ENCODE peak calls at places on chromosomes 6 and 20, in four cellular contexts. One of them, this sample, is unnamed.

GRCh38 chr20:51661609-51662178 is 106.5 kb downstream of the ATP9A start:
- DNase-seq in cardiac muscle cell: no peak
- DNase-seq in heart right ventricle: no peak
- DNase-seq in cardiac fibroblast: no peak
- DNase-seq in this sample: no peak

GRCh38 chr20:8078528-8078914 is 53.5 kb upstream of the PLCB1 start:
- DNase-seq in cardiac muscle cell: peak
- DNase-seq in heart right ventricle: peak
- DNase-seq in cardiac fibroblast: peak
- DNase-seq in this sample: no peak

GRCh38 chr20:44527716-44528199 is 5.9 kb upstream of the SERINC3 start:
- DNase-seq in cardiac muscle cell: no peak
- DNase-seq in heart right ventricle: no peak
- DNase-seq in cardiac fibroblast: no peak
- DNase-seq in this sample: no peak

GRCh38 chr6:148166339-148166949 is 176.2 kb upstream of the SASH1 start:
- DNase-seq in cardiac muscle cell: peak
- DNase-seq in heart right ventricle: peak
- DNase-seq in cardiac fibroblast: peak
- DNase-seq in this sample: peak

GRCh38 chr20:61830241-61830930 is 235.3 kb downstream of the TAF4 start:
- DNase-seq in cardiac muscle cell: no peak
- DNase-seq in heart right ventricle: no peak
- DNase-seq in cardiac fibroblast: no peak
- DNase-seq in this sample: no peak

GRCh38 chr6:106849676-106850332 is 124.7 kb downstream of the CD24 start:
- DNase-seq in cardiac muscle cell: no peak
- DNase-seq in heart right ventricle: no peak
- DNase-seq in cardiac fibroblast: no peak
- DNase-seq in this sample: no peak

GRCh38 chr6:32931211-32931610 is 9.6 kb downstream of the HLA-DMB start:
- DNase-seq in cardiac muscle cell: no peak
- DNase-seq in heart right ventricle: no peak
- DNase-seq in cardiac fibroblast: no peak
- DNase-seq in this sample: no peak

GRCh38 chr6:22412994-22413393 is 116.2 kb upstream of the PRL start:
- DNase-seq in cardiac muscle cell: no peak
- DNase-seq in heart right ventricle: no peak
- DNase-seq in cardiac fibroblast: no peak
- DNase-seq in this sample: no peak

GRCh38 chr6:143823463-143824006 is 19.6 kb upstream of the LTV1 start:
- DNase-seq in cardiac muscle cell: peak
- DNase-seq in heart right ventricle: no peak
- DNase-seq in cardiac fibroblast: no peak
- DNase-seq in this sample: no peak

GRCh38 chr20:51860015-51860882 is 57.9 kb upstream of the SALL4 start:
- DNase-seq in cardiac muscle cell: peak
- DNase-seq in heart right ventricle: no peak
- DNase-seq in cardiac fibroblast: no peak
- DNase-seq in this sample: no peak

GRCh38 chr6:106844930-106845329 is 129.6 kb downstream of the CD24 start:
- DNase-seq in cardiac muscle cell: no peak
- DNase-seq in heart right ventricle: no peak
- DNase-seq in cardiac fibroblast: no peak
- DNase-seq in this sample: no peak

GRCh38 chr6:47681201-47681990 is 17.0 kb upstream of the ADGRF4 start:
- DNase-seq in cardiac muscle cell: no peak
- DNase-seq in heart right ventricle: no peak
- DNase-seq in cardiac fibroblast: no peak
- DNase-seq in this sample: no peak

GRCh38 chr6:33424855-33425667 is 5.2 kb downstream of the SYNGAP1 start:
- DNase-seq in cardiac muscle cell: no peak
- DNase-seq in heart right ventricle: peak
- DNase-seq in cardiac fibroblast: no peak
- DNase-seq in this sample: no peak

GRCh38 chr6:26122402-26122792 is 35.2 kb downstream of the HFE start:
- DNase-seq in cardiac muscle cell: no peak
- DNase-seq in heart right ventricle: no peak
- DNase-seq in cardiac fibroblast: peak
- DNase-seq in this sample: no peak

GRCh38 chr20:32807706-32808105 is 12.0 kb upstream of the MAPRE1 start:
- DNase-seq in cardiac muscle cell: no peak
- DNase-seq in heart right ventricle: no peak
- DNase-seq in cardiac fibroblast: no peak
- DNase-seq in this sample: no peak

GRCh38 chr20:44993343-44993742 is 27.0 kb downstream of the STK4 start:
- DNase-seq in cardiac muscle cell: peak
- DNase-seq in heart right ventricle: no peak
- DNase-seq in cardiac fibroblast: peak
- DNase-seq in this sample: no peak

GRCh38 chr6:150503586-150504339 is 95.9 kb upstream of the PLEKHG1 start:
- DNase-seq in cardiac muscle cell: no peak
- DNase-seq in heart right ventricle: no peak
- DNase-seq in cardiac fibroblast: no peak
- DNase-seq in this sample: no peak

GRCh38 chr20:14569631-14570030 is 232.2 kb upstream of the FLRT3 start:
- DNase-seq in cardiac muscle cell: no peak
- DNase-seq in heart right ventricle: no peak
- DNase-seq in cardiac fibroblast: no peak
- DNase-seq in this sample: no peak

GRCh38 chr6:2643935-2644539 is 106.7 kb downstream of the MYLK4 start:
- DNase-seq in cardiac muscle cell: no peak
- DNase-seq in heart right ventricle: no peak
- DNase-seq in cardiac fibroblast: no peak
- DNase-seq in this sample: no peak

GRCh38 chr6:75368151-75368779 is 83.7 kb upstream of the TMEM30A start:
- DNase-seq in cardiac muscle cell: peak
- DNase-seq in heart right ventricle: peak
- DNase-seq in cardiac fibroblast: peak
- DNase-seq in this sample: no peak

GRCh38 chr6:124994648-124995047 is 32.4 kb downstream of the RNF217 start:
- DNase-seq in cardiac muscle cell: no peak
- DNase-seq in heart right ventricle: no peak
- DNase-seq in cardiac fibroblast: no peak
- DNase-seq in this sample: no peak

GRCh38 chr20:6075428-6076219 is 21.8 kb upstream of the LRRN4 start:
- DNase-seq in cardiac muscle cell: peak
- DNase-seq in heart right ventricle: peak
- DNase-seq in cardiac fibroblast: peak
- DNase-seq in this sample: no peak

GRCh38 chr6:28875348-28875747 is 48.4 kb downstream of the TRIM27 start:
- DNase-seq in cardiac muscle cell: no peak
- DNase-seq in heart right ventricle: no peak
- DNase-seq in cardiac fibroblast: no peak
- DNase-seq in this sample: no peak

DNA sequence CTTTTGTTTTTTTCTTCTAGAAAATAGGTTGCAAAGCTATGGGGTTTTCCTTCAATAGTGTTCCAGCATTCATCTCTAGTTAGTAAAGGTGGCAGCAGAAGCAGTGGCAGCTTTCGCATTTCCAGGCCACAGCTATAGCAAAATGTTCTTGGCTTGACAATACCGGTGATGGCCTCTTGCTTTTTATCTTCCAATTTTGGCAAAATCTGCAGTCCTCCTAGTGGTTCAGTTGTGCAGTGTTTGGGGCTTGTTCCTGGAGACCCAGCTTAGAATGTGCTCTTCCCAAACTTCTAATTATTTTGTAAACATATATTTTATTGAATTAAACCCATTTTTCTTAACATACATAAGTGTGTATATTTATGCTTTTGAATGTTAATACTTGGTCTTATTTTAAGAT is 370.6 kb upstream of the MAN1A1 start:
- DNase-seq in cardiac muscle cell: peak
- DNase-seq in heart right ventricle: no peak
- DNase-seq in cardiac fibroblast: peak
- DNase-seq in this sample: no peak
- TF ChIP-seq CTCF in cardiac muscle cell: no peak
- TF ChIP-seq CTCF in heart right ventricle: no peak
- TF ChIP-seq CTCF in cardiac fibroblast: peak
- TF ChIP-seq CTCF in this sample: peak

GRCh38 chr20:50058646-50059398 is 54.1 kb downstream of the UBE2V1 start:
- DNase-seq in cardiac muscle cell: no peak
- DNase-seq in heart right ventricle: no peak
- DNase-seq in cardiac fibroblast: no peak
- DNase-seq in this sample: no peak
- TF ChIP-seq CTCF in cardiac muscle cell: no peak
- TF ChIP-seq CTCF in heart right ventricle: no peak
- TF ChIP-seq CTCF in cardiac fibroblast: no peak
- TF ChIP-seq CTCF in this sample: no peak

GRCh38 chr20:10133532-10133931 is 85.1 kb upstream of the SNAP25 start:
- DNase-seq in cardiac muscle cell: no peak
- DNase-seq in heart right ventricle: no peak
- DNase-seq in cardiac fibroblast: no peak
- DNase-seq in this sample: no peak
- TF ChIP-seq CTCF in cardiac muscle cell: no peak
- TF ChIP-seq CTCF in heart right ventricle: no peak
- TF ChIP-seq CTCF in cardiac fibroblast: no peak
- TF ChIP-seq CTCF in this sample: no peak

GRCh38 chr6:163427498-163428254 is 13.2 kb downstream of the QKI start:
- DNase-seq in cardiac muscle cell: peak
- DNase-seq in heart right ventricle: no peak
- DNase-seq in cardiac fibroblast: peak
- DNase-seq in this sample: peak
- TF ChIP-seq CTCF in cardiac muscle cell: peak
- TF ChIP-seq CTCF in heart right ventricle: peak
- TF ChIP-seq CTCF in cardiac fibroblast: peak
- TF ChIP-seq CTCF in this sample: peak

DNA sequence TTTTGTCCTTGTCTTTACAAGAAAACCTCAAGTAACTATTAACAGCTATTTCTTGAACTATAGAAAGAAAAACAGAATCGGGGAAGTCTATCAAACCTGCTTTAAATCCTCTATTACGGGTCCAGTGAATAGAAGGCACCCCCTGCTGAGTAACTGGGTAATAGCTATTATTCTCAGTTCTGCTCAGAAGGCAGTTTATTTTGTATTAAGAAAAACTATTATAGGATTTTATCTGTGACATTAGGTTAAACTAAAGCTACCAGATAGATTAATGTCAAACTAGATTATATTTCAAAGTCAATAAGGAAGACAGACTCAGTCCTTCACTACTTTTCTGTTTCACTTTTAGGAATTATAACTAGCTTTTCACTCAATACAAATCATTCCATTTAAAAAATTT is 93.7 kb downstream of the DST start:
- DNase-seq in cardiac muscle cell: peak
- DNase-seq in heart right ventricle: no peak
- DNase-seq in cardiac fibroblast: peak
- DNase-seq in this sample: no peak
- TF ChIP-seq CTCF in cardiac muscle cell: peak
- TF ChIP-seq CTCF in heart right ventricle: no peak
- TF ChIP-seq CTCF in cardiac fibroblast: peak
- TF ChIP-seq CTCF in this sample: peak

DNA sequence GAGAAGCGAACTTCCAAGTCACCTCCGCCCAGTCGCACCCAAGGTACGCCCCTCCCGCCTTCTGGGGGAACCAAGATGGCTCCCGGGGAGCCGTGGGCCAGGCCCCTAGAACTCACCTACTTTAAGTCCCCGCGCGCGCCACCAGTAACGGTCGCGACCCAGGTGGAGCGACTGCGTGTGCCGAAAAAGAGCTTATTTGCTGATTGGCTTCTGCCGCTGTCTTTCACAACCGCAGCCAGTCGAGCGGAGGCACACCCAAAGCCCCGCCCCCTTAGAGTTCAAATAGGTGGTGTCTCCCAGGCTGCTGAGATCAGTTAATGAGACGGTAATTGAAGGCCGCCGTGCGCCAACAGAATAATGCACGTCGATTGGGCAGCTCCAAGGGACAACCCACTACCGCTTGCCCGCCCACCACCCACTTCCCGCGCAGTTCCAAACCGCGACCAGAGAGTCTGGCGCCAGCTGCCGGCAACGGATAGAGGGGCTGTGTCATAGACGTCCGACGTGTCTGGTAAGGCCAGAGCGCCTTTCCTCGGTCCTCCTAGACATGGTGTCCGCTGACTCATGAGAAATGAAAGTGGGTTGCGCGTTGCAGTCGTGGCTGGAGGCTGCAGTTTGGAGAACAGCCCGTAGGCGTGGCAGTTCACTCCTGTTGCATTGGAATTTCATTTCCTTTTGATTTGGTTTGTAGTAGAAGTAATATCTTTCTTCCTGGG is at the start of gene MDC1:
- DNase-seq in cardiac muscle cell: peak
- DNase-seq in heart right ventricle: peak
- DNase-seq in cardiac fibroblast: peak
- DNase-seq in this sample: peak
- TF ChIP-seq CTCF in cardiac muscle cell: peak
- TF ChIP-seq CTCF in heart right ventricle: peak
- TF ChIP-seq CTCF in cardiac fibroblast: peak
- TF ChIP-seq CTCF in this sample: peak

DNA sequence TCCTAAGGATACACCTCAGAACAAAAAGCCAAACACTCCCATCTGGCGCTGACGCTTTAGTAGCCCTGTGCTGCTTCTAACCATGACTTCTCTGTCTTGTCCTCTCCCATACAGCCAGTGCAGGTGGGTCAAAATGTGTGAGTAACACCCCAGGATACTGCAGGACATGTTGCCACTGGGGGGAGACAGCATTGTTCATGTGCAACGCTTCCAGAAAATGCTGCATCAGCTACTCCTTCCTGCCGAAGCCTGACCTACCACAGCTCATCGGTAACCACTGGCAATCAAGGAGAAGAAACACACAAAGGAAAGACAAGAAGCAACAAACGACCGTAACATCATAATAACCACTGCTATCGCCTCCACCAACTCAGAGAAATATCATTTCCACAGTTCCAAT is 1.4 kb downstream of the DEFB132 start:
- DNase-seq in cardiac muscle cell: peak
- DNase-seq in heart right ventricle: no peak
- DNase-seq in cardiac fibroblast: peak
- DNase-seq in this sample: no peak
- TF ChIP-seq CTCF in cardiac muscle cell: peak
- TF ChIP-seq CTCF in heart right ventricle: no peak
- TF ChIP-seq CTCF in cardiac fibroblast: peak
- TF ChIP-seq CTCF in this sample: peak